ENCODE peak calls at places on chromosome 3, in six cellular contexts. One of them, this sample, is unnamed.
A peak's percentile ranks its signal among the peaks of the same experiment; 100 is the strongest.

GRCh38 chr3:113222412-113223086 is 11.2 kb downstream of the BOC start:
- DNase-seq in T-helper 1 cell: no peak
- DNase-seq in NCI-H460: no peak
- DNase-seq in fibroblast of the aortic adventitia: no peak
- DNase-seq in GM13976: no peak
- DNase-seq in Calu3: no peak
- DNase-seq in this sample: no peak

GRCh38 chr3:114519415-114519814 is 225.6 kb downstream of the TIGIT start:
- DNase-seq in T-helper 1 cell: peak; percentile 2
- DNase-seq in NCI-H460: no peak
- DNase-seq in fibroblast of the aortic adventitia: peak; percentile 74
- DNase-seq in GM13976: no peak
- DNase-seq in Calu3: peak; percentile 29
- DNase-seq in this sample: peak; percentile 91

GRCh38 chr3:126488205-126488604 is 12.5 kb upstream of the ZXDC start:
- DNase-seq in T-helper 1 cell: no peak
- DNase-seq in NCI-H460: no peak
- DNase-seq in fibroblast of the aortic adventitia: no peak
- DNase-seq in GM13976: no peak
- DNase-seq in Calu3: no peak
- DNase-seq in this sample: no peak

GRCh38 chr3:136960838-136961836 is 3.4 kb downstream of the IL20RB start:
- DNase-seq in T-helper 1 cell: no peak
- DNase-seq in NCI-H460: no peak
- DNase-seq in fibroblast of the aortic adventitia: peak; percentile 53
- DNase-seq in GM13976: no peak
- DNase-seq in Calu3: peak; percentile 49
- DNase-seq in this sample: peak; percentile 35

GRCh38 chr3:45204136-45204535 is 22.0 kb downstream of the TMEM158 start:
- DNase-seq in T-helper 1 cell: no peak
- DNase-seq in NCI-H460: no peak
- DNase-seq in fibroblast of the aortic adventitia: peak; percentile 93
- DNase-seq in GM13976: no peak
- DNase-seq in Calu3: no peak
- DNase-seq in this sample: no peak

GRCh38 chr3:177673105-177673804 is 476.0 kb upstream of the TBL1XR1 start:
- DNase-seq in T-helper 1 cell: no peak
- DNase-seq in NCI-H460: peak; percentile 26
- DNase-seq in fibroblast of the aortic adventitia: peak; percentile 98
- DNase-seq in GM13976: no peak
- DNase-seq in Calu3: no peak
- DNase-seq in this sample: peak; percentile 25

GRCh38 chr3:179933079-179933478 is 103.7 kb downstream of the PEX5L start:
- DNase-seq in T-helper 1 cell: no peak
- DNase-seq in NCI-H460: no peak
- DNase-seq in fibroblast of the aortic adventitia: no peak
- DNase-seq in GM13976: no peak
- DNase-seq in Calu3: no peak
- DNase-seq in this sample: no peak

GRCh38 chr3:108320746-108321350 is 24.5 kb downstream of the HHLA2 start:
- DNase-seq in T-helper 1 cell: no peak
- DNase-seq in NCI-H460: no peak
- DNase-seq in fibroblast of the aortic adventitia: no peak
- DNase-seq in GM13976: no peak
- DNase-seq in Calu3: no peak
- DNase-seq in this sample: no peak

GRCh38 chr3:149128856-149129255 is 582 bp upstream of the HPS3 start:
- DNase-seq in T-helper 1 cell: no peak
- DNase-seq in NCI-H460: no peak
- DNase-seq in fibroblast of the aortic adventitia: peak; percentile 44
- DNase-seq in GM13976: no peak
- DNase-seq in Calu3: no peak
- DNase-seq in this sample: no peak

GRCh38 chr3:171566803-171567422 is 106.7 kb upstream of the TNIK start:
- DNase-seq in T-helper 1 cell: peak; percentile 7
- DNase-seq in NCI-H460: peak; percentile 33
- DNase-seq in fibroblast of the aortic adventitia: peak; percentile 67
- DNase-seq in GM13976: peak; percentile 48
- DNase-seq in Calu3: peak; percentile 21
- DNase-seq in this sample: peak; percentile 70

GRCh38 chr3:13083898-13084297 is 10.7 kb upstream of the IQSEC1 start:
- DNase-seq in T-helper 1 cell: no peak
- DNase-seq in NCI-H460: no peak
- DNase-seq in fibroblast of the aortic adventitia: no peak
- DNase-seq in GM13976: peak; percentile 56
- DNase-seq in Calu3: no peak
- DNase-seq in this sample: no peak

GRCh38 chr3:4980229-4981159 is 1.3 kb downstream of the BHLHE40 start:
- DNase-seq in T-helper 1 cell: peak; percentile 84
- DNase-seq in NCI-H460: peak; percentile 83
- DNase-seq in fibroblast of the aortic adventitia: peak; percentile 96
- DNase-seq in GM13976: peak; percentile 73
- DNase-seq in Calu3: peak; percentile 95
- DNase-seq in this sample: peak; percentile 97

GRCh38 chr3:127520993-127521392 is 69.5 kb downstream of the TPRA1 start:
- DNase-seq in T-helper 1 cell: no peak
- DNase-seq in NCI-H460: no peak
- DNase-seq in fibroblast of the aortic adventitia: no peak
- DNase-seq in GM13976: no peak
- DNase-seq in Calu3: no peak
- DNase-seq in this sample: no peak

GRCh38 chr3:11835028-11835639 is 11.6 kb downstream of the TAMM41 start:
- DNase-seq in T-helper 1 cell: no peak
- DNase-seq in NCI-H460: no peak
- DNase-seq in fibroblast of the aortic adventitia: peak; percentile 56
- DNase-seq in GM13976: peak; percentile 23
- DNase-seq in Calu3: no peak
- DNase-seq in this sample: peak; percentile 49

GRCh38 chr3:141368062-141368924 is at the start of gene ZBTB38:
- DNase-seq in T-helper 1 cell: no peak
- DNase-seq in NCI-H460: peak; percentile 94
- DNase-seq in fibroblast of the aortic adventitia: peak; percentile 95
- DNase-seq in GM13976: peak; percentile 63
- DNase-seq in Calu3: peak; percentile 100
- DNase-seq in this sample: peak; percentile 98

GRCh38 chr3:24202071-24202470 is 257.0 kb downstream of the NR1D2 start:
- DNase-seq in T-helper 1 cell: no peak
- DNase-seq in NCI-H460: no peak
- DNase-seq in fibroblast of the aortic adventitia: no peak
- DNase-seq in GM13976: no peak
- DNase-seq in Calu3: no peak
- DNase-seq in this sample: no peak

GRCh38 chr3:62201438-62202035 is 171.8 kb downstream of the FEZF2 start:
- DNase-seq in T-helper 1 cell: no peak
- DNase-seq in NCI-H460: peak; percentile 25
- DNase-seq in fibroblast of the aortic adventitia: peak; percentile 58
- DNase-seq in GM13976: peak; percentile 57
- DNase-seq in Calu3: peak; percentile 18
- DNase-seq in this sample: peak; percentile 67

GRCh38 chr3:152444029-152444641 is 175.4 kb downstream of the MBNL1 start:
- DNase-seq in T-helper 1 cell: no peak
- DNase-seq in NCI-H460: peak; percentile 54
- DNase-seq in fibroblast of the aortic adventitia: peak; percentile 83
- DNase-seq in GM13976: peak; percentile 31
- DNase-seq in Calu3: no peak
- DNase-seq in this sample: peak; percentile 61

GRCh38 chr3:185824051-185824466 is 783 bp downstream of the IGF2BP2 start:
- DNase-seq in T-helper 1 cell: no peak
- DNase-seq in NCI-H460: no peak
- DNase-seq in fibroblast of the aortic adventitia: no peak
- DNase-seq in GM13976: peak; percentile 51
- DNase-seq in Calu3: peak; percentile 50
- DNase-seq in this sample: peak; percentile 60

GRCh38 chr3:184694266-184694665 is 17.6 kb downstream of the MAGEF1 start:
- DNase-seq in T-helper 1 cell: no peak
- DNase-seq in NCI-H460: no peak
- DNase-seq in fibroblast of the aortic adventitia: no peak
- DNase-seq in GM13976: no peak
- DNase-seq in Calu3: no peak
- DNase-seq in this sample: no peak

GRCh38 chr3:151787626-151788025 is 26.3 kb upstream of the AADAC start:
- DNase-seq in T-helper 1 cell: no peak
- DNase-seq in NCI-H460: no peak
- DNase-seq in fibroblast of the aortic adventitia: peak; percentile 35
- DNase-seq in GM13976: no peak
- DNase-seq in Calu3: no peak
- DNase-seq in this sample: no peak

GRCh38 chr3:127750226-127751031 is 71.9 kb downstream of the MGLL start:
- DNase-seq in T-helper 1 cell: no peak
- DNase-seq in NCI-H460: no peak
- DNase-seq in fibroblast of the aortic adventitia: peak; percentile 83
- DNase-seq in GM13976: peak; percentile 54
- DNase-seq in Calu3: no peak
- DNase-seq in this sample: peak; percentile 69

GRCh38 chr3:143119974-143120715 is 574 bp downstream of the CHST2 start:
- DNase-seq in T-helper 1 cell: peak; percentile 17
- DNase-seq in NCI-H460: no peak
- DNase-seq in fibroblast of the aortic adventitia: peak; percentile 21
- DNase-seq in GM13976: peak; percentile 49
- DNase-seq in Calu3: peak; percentile 36
- DNase-seq in this sample: peak; percentile 70

GRCh38 chr3:58998476-58999117 is 51.2 kb downstream of the CFAP20DC start:
- DNase-seq in T-helper 1 cell: no peak
- DNase-seq in NCI-H460: peak; percentile 55
- DNase-seq in fibroblast of the aortic adventitia: peak; percentile 94
- DNase-seq in GM13976: no peak
- DNase-seq in Calu3: peak; percentile 61
- DNase-seq in this sample: peak; percentile 78

GRCh38 chr3:78529601-78530000 is 1238.2 kb downstream of the ROBO1 start:
- DNase-seq in T-helper 1 cell: no peak
- DNase-seq in NCI-H460: no peak
- DNase-seq in fibroblast of the aortic adventitia: no peak
- DNase-seq in GM13976: no peak
- DNase-seq in Calu3: no peak
- DNase-seq in this sample: no peak

This sample was measured in astrocyte of the hippocampus.